ENCODE peak calls at places on chromosomes 7 and 10, in six cellular contexts. W is lung microvascular endothelial cell; D is mammary epithelial cell; T is DMS153; C is activated CD8-positive, alpha-beta T cell treated with anti-CD3 and anti-CD28 coated beads for 36 hours; M is fibroblast of mammary gland. U is an unnamed sample.

GRCh38 chr10:24894309-24894708 is 58.1 kb downstream of the PRTFDC1 start:
- DNase-seq in W (peak), D (no peak), T (no peak), C (peak), M (peak), U (no peak)

GRCh38 chr7:43729924-43730248 is 563 bp upstream of the COA1 start:
- DNase-seq in W (no peak), D (no peak), T (no peak), C (no peak), M (no peak), U (no peak)

GRCh38 chr7:87874066-87874465 is 2.1 kb downstream of the SLC25A40 start:
- DNase-seq in W (no peak), D (no peak), T (no peak), C (no peak), M (no peak), U (no peak)

GRCh38 chr7:99504603-99505323 is at the start of gene ZKSCAN5:
- DNase-seq in W (peak), D (peak), T (peak), C (peak), M (peak), U (peak)

GRCh38 chr10:24432478-24433416 is 223.8 kb downstream of the KIAA1217 start:
- DNase-seq in W (peak), D (peak), T (no peak), C (no peak), M (peak), U (peak)

GRCh38 chr7:27185708-27186449 is 847 bp upstream of the HOXA11 start:
- DNase-seq in W (no peak), D (no peak), T (no peak), C (no peak), M (no peak), U (no peak)

GRCh38 chr7:82507365-82507975 is 63.9 kb upstream of the CACNA2D1 start:
- DNase-seq in W (no peak), D (no peak), T (peak), C (no peak), M (no peak), U (no peak)

GRCh38 chr7:98745722-98746318 is 124.0 kb downstream of the TMEM130 start:
- DNase-seq in W (peak), D (peak), T (peak), C (peak), M (peak), U (peak)

GRCh38 chr7:48168159-48168558 is 3.1 kb upstream of the ABCA13 start:
- DNase-seq in W (peak), D (peak), T (no peak), C (no peak), M (peak), U (no peak)

GRCh38 chr7:79199961-79200360 is 253.5 kb downstream of the MAGI2 start:
- DNase-seq in W (no peak), D (no peak), T (no peak), C (no peak), M (peak), U (no peak)

GRCh38 chr7:71235263-71235662 is 103.3 kb downstream of the GALNT17 start:
- DNase-seq in W (no peak), D (no peak), T (no peak), C (no peak), M (no peak), U (no peak)

GRCh38 chr7:123305840-123306375 is 106.1 kb upstream of the SLC13A1 start:
- DNase-seq in W (no peak), D (no peak), T (no peak), C (no peak), M (no peak), U (no peak)

GRCh38 chr7:151425670-151426075 is 14.3 kb downstream of the CRYGN start:
- DNase-seq in W (no peak), D (no peak), T (no peak), C (no peak), M (peak), U (no peak)

GRCh38 chr7:68321776-68322496 is 1276.3 kb upstream of the AUTS2 start:
- DNase-seq in W (no peak), D (no peak), T (no peak), C (no peak), M (no peak), U (no peak)

GRCh38 chr7:1432411-1433082 is 26.7 kb downstream of the MICALL2 start:
- DNase-seq in W (peak), D (peak), T (no peak), C (peak), M (peak), U (no peak)

GRCh38 chr10:23065549-23065948 is 29.8 kb upstream of the MSRB2 start:
- DNase-seq in W (peak), D (peak), T (no peak), C (no peak), M (peak), U (peak)

GRCh38 chr7:64889686-64890162 is 13.3 kb upstream of the ZNF273 start:
- DNase-seq in W (no peak), D (no peak), T (no peak), C (no peak), M (no peak), U (peak)

GRCh38 chr10:5564537-5565204 is 39.9 kb downstream of the CALML3 start:
- DNase-seq in W (no peak), D (no peak), T (no peak), C (no peak), M (no peak), U (no peak)

GRCh38 chr7:55400191-55400590 is 35.1 kb downstream of the LANCL2 start:
- DNase-seq in W (no peak), D (no peak), T (no peak), C (no peak), M (no peak), U (no peak)

GRCh38 chr7:39829028-39829427 is 121.0 kb upstream of the CDK13 start:
- DNase-seq in W (no peak), D (no peak), T (no peak), C (no peak), M (no peak), U (no peak)

GRCh38 chr7:94380264-94380663 is 14.4 kb upstream of the COL1A2 start:
- DNase-seq in W (no peak), D (no peak), T (no peak), C (no peak), M (no peak), U (no peak)

GRCh38 chr10:72274213-72274729 is 547 bp downstream of the DDIT4 start:
- DNase-seq in W (no peak), D (no peak), T (no peak), C (peak), M (no peak), U (no peak)